ENCODE peak calls at places on chromosomes 12 and 14, in five cellular contexts. Q is sigmoid colon; K is CD8-positive, alpha-beta memory T cell; L is CD4-positive, alpha-beta memory T cell; P is ascending aorta. V is an unnamed sample.

GRCh38 chr12:111185206-111185888 is 183.5 kb downstream of the PHETA1 start:
- DNase-seq in P (no peak), L (no peak), K (no peak), Q (no peak), V (no peak)

GRCh38 chr12:109758406-109759075 is 44.9 kb downstream of the FAM222A start:
- DNase-seq in L (no peak), P (no peak), K (no peak), Q (peak; percentile 33), V (peak; percentile 1)

GRCh38 chr12:7835766-7836165 is 36.9 kb downstream of the SLC2A14 start:
- DNase-seq in L (no peak), Q (no peak), K (no peak), P (no peak), V (no peak)

GRCh38 chr12:58819345-58819744 is 101.0 kb downstream of the LRIG3 start:
- DNase-seq in L (no peak), P (no peak), Q (no peak), K (no peak), V (no peak)

GRCh38 chr12:104286538-104287482 is 16.7 kb upstream of the EID3 start:
- DNase-seq in P (peak; percentile 86), K (peak; percentile 87), L (peak; percentile 91), Q (peak; percentile 97), V (peak; percentile 95)

GRCh38 chr14:94773017-94773681 is 3.2 kb upstream of the GSC start:
- DNase-seq in K (no peak), Q (no peak), L (no peak), P (no peak), V (no peak)

GRCh38 chr12:103858953-103859601 is 18.0 kb upstream of the NT5DC3 start:
- DNase-seq in L (no peak), P (peak; percentile 68), K (no peak), Q (peak; percentile 98), V (no peak)

GRCh38 chr12:10701843-10702242 is 21.3 kb downstream of the YBX3 start:
- DNase-seq in K (no peak), P (no peak), Q (no peak), L (no peak), V (no peak)

GRCh38 chr14:53035336-53035735 is 84.5 kb upstream of the FERMT2 start:
- DNase-seq in K (no peak), L (no peak), P (no peak), Q (no peak), V (no peak)

GRCh38 chr12:53623526-53623925 is 2.7 kb downstream of the ATF7 start:
- DNase-seq in P (no peak), L (no peak), K (no peak), Q (no peak), V (peak; percentile 42)

GRCh38 chr12:4958697-4959375 is 49.1 kb downstream of the KCNA1 start:
- DNase-seq in L (no peak), P (no peak), K (no peak), Q (no peak), V (no peak)
- H3K4me3 ChIP-seq in L (no peak overlapping the region), P (no peak overlapping the region), K (no peak overlapping the region), Q (no peak overlapping the region), V (no peak overlapping the region)

GRCh38 chr12:71214511-71215285 is 56.9 kb upstream of the TSPAN8 start:
- DNase-seq in L (no peak), P (no peak), Q (no peak), K (no peak), V (no peak)
- H3K27ac ChIP-seq in L (no peak overlapping the region), P (no peak overlapping the region), Q (no peak overlapping the region), K (no peak overlapping the region), V (peak overlapping the region; percentile 42)

DNA sequence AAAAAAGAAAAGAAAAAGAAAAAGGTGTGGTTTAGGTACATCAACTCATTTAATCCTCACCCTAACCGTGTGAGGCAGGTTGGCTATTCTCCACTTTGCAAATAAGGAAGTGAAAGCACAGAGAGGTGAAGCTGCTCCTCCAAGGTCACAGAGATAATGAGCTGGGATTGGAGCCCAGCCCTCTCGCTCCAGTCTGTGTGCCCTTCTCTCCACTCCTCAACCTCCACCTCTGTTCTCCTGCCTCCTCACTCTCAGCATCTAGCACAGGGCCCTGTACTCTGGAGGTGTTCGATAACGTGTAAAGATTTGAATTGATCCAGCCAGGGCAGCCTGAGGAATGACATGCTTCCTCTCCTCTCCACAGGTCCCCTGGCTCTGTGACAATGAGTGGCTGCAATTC is 502.3 kb downstream of the TMEM132D start:
- DNase-seq in Q (no peak), P (no peak), L (no peak), K (no peak), V (no peak)
- H3K4me3 ChIP-seq in Q (no peak overlapping the region), P (no peak overlapping the region), L (no peak overlapping the region), K (no peak overlapping the region), V (no peak overlapping the region)

GRCh38 chr12:49985981-49986380 is 13.2 kb downstream of the AQP6 start:
- DNase-seq in P (no peak), K (no peak), Q (no peak), L (no peak), V (no peak)

GRCh38 chr12:49984476-49984890 is 11.7 kb downstream of the AQP6 start:
- DNase-seq in Q (no peak), K (no peak), P (no peak), L (no peak), V (no peak)

GRCh38 chr12:49982246-49983229 is 9.8 kb downstream of the AQP6 start:
- DNase-seq in K (no peak), P (no peak), L (no peak), Q (no peak), V (no peak)

GRCh38 chr12:49983892-49984291 is 11.1 kb downstream of the AQP6 start:
- DNase-seq in L (no peak), Q (no peak), K (no peak), P (no peak), V (no peak)

DNA sequence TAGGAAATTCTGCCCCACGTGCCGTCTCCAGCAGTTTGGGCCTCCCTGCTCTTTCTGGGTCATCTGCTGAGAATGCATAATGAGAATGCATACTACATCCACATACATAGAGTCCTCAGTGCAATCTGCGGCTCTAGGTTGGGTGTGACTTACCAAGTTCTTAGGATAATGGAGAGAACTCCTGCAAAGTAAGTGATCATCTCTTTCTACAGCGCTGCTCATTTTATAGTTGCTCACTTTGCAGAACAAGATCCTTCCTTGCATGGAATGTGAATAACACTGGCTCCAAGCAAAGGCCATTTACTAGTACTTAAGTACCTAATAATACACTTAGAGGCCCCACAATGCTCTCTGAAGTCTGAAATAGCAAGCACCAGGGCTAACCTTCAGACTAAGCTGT is 12.2 kb downstream of the AQP6 start:
- DNase-seq in P (no peak), L (no peak), K (no peak), Q (no peak), V (no peak)
- H3K27ac ChIP-seq in P (no peak overlapping the region), L (no peak overlapping the region), K (no peak overlapping the region), Q (no peak overlapping the region), V (no peak overlapping the region)

GRCh38 chr14:60720391-60720790 is 3.8 kb downstream of the SIX4 start:
- DNase-seq in P (no peak), L (no peak), K (no peak), Q (no peak), V (no peak)
- H3K4me3 ChIP-seq in P (no peak overlapping the region), L (no peak overlapping the region), K (no peak overlapping the region), Q (no peak overlapping the region), V (no peak overlapping the region)

DNA sequence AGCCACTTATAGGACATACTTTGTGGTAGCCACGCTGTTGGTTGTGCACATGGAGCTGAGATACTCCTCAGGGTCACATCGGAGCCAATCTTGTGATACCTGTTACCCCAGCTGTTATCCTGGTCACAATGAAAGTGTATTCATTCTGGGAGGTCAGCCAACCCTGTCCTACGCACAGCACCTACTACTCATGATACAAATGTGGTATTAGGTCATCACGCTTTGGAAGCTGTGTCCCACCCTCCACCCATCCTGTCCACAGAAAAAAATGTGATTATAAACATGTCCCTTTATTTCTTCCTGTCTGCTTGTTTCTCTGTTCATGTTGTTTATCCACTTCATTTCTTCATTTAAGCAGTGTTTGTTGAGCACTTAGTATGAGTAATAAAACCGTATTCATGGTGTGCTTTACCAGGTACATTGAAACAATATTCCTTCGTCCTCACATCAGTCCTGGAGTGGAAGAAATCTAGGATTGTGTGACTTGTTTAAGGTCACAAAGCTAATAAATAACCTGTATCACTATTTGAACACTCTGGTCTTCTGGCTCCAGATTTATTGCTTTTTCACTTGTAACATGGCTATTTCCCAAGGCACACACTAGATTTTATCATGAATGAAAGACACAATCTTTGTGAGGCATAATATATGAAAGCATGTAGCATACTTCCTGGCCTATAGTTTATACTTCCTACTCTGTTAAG is 73.1 kb downstream of the DERA start:
- DNase-seq in K (no peak), P (no peak), Q (no peak), L (no peak), V (no peak)
- H3K27ac ChIP-seq in K (no peak overlapping the region), P (no peak overlapping the region), Q (no peak overlapping the region), L (no peak overlapping the region), V (no peak overlapping the region)

GRCh38 chr14:68268719-68269118 is 449.1 kb downstream of the RAD51B start:
- DNase-seq in Q (no peak), L (no peak), P (no peak), K (no peak), V (no peak)
- H3K4me3 ChIP-seq in Q (no peak overlapping the region), L (no peak overlapping the region), P (no peak overlapping the region), K (no peak overlapping the region), V (no peak overlapping the region)

DNA sequence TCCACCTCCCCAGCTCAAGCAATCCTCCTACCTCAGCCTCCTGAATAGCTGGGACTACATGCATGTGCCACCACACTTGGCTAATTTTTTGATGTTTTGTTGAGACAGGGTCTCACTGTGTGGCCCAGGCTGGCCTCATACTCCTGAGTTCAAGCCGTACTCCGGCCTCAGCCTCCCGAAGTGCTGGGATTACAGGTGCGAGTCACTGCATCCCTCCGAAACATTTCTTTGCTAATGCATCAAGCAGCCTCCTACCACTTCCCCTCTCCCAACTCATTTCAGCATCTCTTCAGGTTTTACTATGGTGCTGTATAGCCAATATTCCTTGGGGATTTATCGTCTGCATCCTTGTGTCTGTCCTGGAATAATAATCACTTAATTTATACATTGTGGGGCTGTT is 2.3 kb upstream of the SLC22A17 start:
- DNase-seq in K (no peak), Q (no peak), P (no peak), L (no peak), V (no peak)
- H3K27ac ChIP-seq in K (no peak overlapping the region), Q (no peak overlapping the region), P (no peak overlapping the region), L (no peak overlapping the region), V (no peak overlapping the region)